ENCODE peak calls at places on chromosome 18, in five cellular contexts. S is T-helper 2 cell, O is SK-N-DZ, B is left colon, X is aorta. U is an unnamed sample.

GRCh38 chr18:24397131-24397693 is 412 bp downstream of the OSBPL1A start:
- DNase-seq in B (peak; percentile 52), O (peak; percentile 78), S (no peak), X (peak; percentile 78), U (peak; percentile 32)

GRCh38 chr18:46332956-46333355 is 228.8 kb downstream of the HAUS1 start:
- DNase-seq in O (peak; percentile 67), S (no peak), B (no peak), X (no peak), U (peak; percentile 26)

GRCh38 chr18:49666045-49666444 is 104.2 kb downstream of the LIPG start:
- DNase-seq in X (no peak), B (no peak), S (no peak), O (peak; percentile 38), U (no peak)

GRCh38 chr18:13222371-13223281 is 4.1 kb downstream of the LDLRAD4 start:
- DNase-seq in X (peak; percentile 89), O (peak; percentile 84), S (no peak), B (peak; percentile 72), U (no peak)

GRCh38 chr18:55405655-55406373 is 182.2 kb downstream of the TCF4 start:
- DNase-seq in S (no peak), X (peak; percentile 91), O (peak; percentile 54), B (peak; percentile 43), U (no peak)

GRCh38 chr18:9951022-9951859 is 37.4 kb downstream of the VAPA start:
- DNase-seq in X (no peak), O (peak; percentile 63), S (no peak), B (no peak), U (no peak)

GRCh38 chr18:55515946-55516710 is 71.9 kb downstream of the TCF4 start:
- DNase-seq in O (no peak), S (no peak), B (no peak), X (no peak), U (no peak)

GRCh38 chr18:75473316-75473715 is 45.8 kb upstream of the SMIM21 start:
- DNase-seq in O (no peak), B (no peak), X (no peak), S (no peak), U (no peak)

GRCh38 chr18:31204169-31204568 is 41.5 kb upstream of the DSC1 start:
- DNase-seq in S (no peak), O (no peak), B (no peak), X (no peak), U (no peak)

GRCh38 chr18:35620765-35621164 is 39.2 kb downstream of the GALNT1 start:
- DNase-seq in O (no peak), X (no peak), B (peak; percentile 27), S (no peak), U (no peak)

GRCh38 chr18:74050807-74051206 is 96.8 kb downstream of the FBXO15 start:
- DNase-seq in B (no peak), S (no peak), O (no peak), X (no peak), U (no peak)

GRCh38 chr18:11849845-11850747 is 1.1 kb upstream of the CHMP1B start:
- DNase-seq in O (peak; percentile 40), S (peak; percentile 62), B (peak; percentile 63), X (peak; percentile 86), U (peak; percentile 52)

GRCh38 chr18:42211201-42211600 is 256.2 kb downstream of the PIK3C3 start:
- DNase-seq in O (no peak), S (no peak), X (no peak), B (no peak), U (no peak)

GRCh38 chr18:75393721-75394120 is 33.8 kb downstream of the SMIM21 start:
- DNase-seq in B (no peak), S (no peak), X (no peak), O (no peak), U (no peak)

GRCh38 chr18:80033181-80034067 is 810 bp upstream of the RBFA start:
- DNase-seq in X (no peak), O (peak; percentile 98), S (peak; percentile 69), B (peak; percentile 89), U (no peak)

GRCh38 chr18:67517224-67517765 is 775 bp upstream of the DSEL start:
- DNase-seq in S (no peak), O (peak; percentile 27), X (peak; percentile 53), B (peak; percentile 22), U (no peak)

GRCh38 chr18:48569915-48570264 is 31.1 kb downstream of the CTIF start:
- DNase-seq in S (no peak), B (no peak), X (no peak), O (no peak), U (no peak)

GRCh38 chr18:80112623-80113248 is 3.7 kb downstream of the ADNP2 start:
- DNase-seq in B (no peak), S (no peak), O (peak; percentile 57), X (no peak), U (no peak)

GRCh38 chr18:10515456-10515855 is 10.4 kb upstream of the NAPG start:
- DNase-seq in S (no peak), O (no peak), X (no peak), B (no peak), U (no peak)

GRCh38 chr18:43526436-43527150 is 249.3 kb upstream of the SYT4 start:
- DNase-seq in X (no peak), S (no peak), B (no peak), O (no peak), U (no peak)

GRCh38 chr18:36372902-36373301 is 75.4 kb downstream of the FHOD3 start:
- DNase-seq in X (no peak), B (no peak), O (no peak), S (no peak), U (no peak)

GRCh38 chr18:31241900-31242409 is 76.0 kb upstream of the DSG1 start:
- DNase-seq in S (no peak), X (no peak), B (peak; percentile 74), O (no peak), U (no peak)

GRCh38 chr18:45920367-45920766 is 46.8 kb downstream of the EPG5 start:
- DNase-seq in X (peak; percentile 90), S (no peak), B (peak; percentile 81), O (no peak), U (no peak)

GRCh38 chr18:72502671-72503431 is 41.3 kb downstream of the CBLN2 start:
- DNase-seq in S (no peak), X (no peak), O (no peak), B (no peak), U (no peak)

GRCh38 chr18:74419761-74420160 is 37.3 kb downstream of the DIPK1C start:
- DNase-seq in X (no peak), S (no peak), O (no peak), B (no peak), U (no peak)

GRCh38 chr18:21548647-21549046 is 51.9 kb downstream of the ESCO1 start:
- DNase-seq in X (no peak), S (no peak), O (no peak), B (no peak), U (no peak)

GRCh38 chr18:28961669-28962228 is 784.8 kb upstream of the CDH2 start:
- DNase-seq in X (no peak), S (no peak), B (no peak), O (peak; percentile 51), U (no peak)

GRCh38 chr18:5895886-5896740 is 791 bp upstream of the TMEM200C start:
- DNase-seq in S (no peak), O (peak; percentile 31), X (peak; percentile 44), B (peak; percentile 9), U (no peak)

GRCh38 chr18:36335476-36336279 is 38.2 kb downstream of the FHOD3 start:
- DNase-seq in B (no peak), X (no peak), S (no peak), O (no peak), U (no peak)

GRCh38 chr18:42274488-42275137 is 319.6 kb downstream of the PIK3C3 start:
- DNase-seq in S (no peak), X (no peak), B (no peak), O (peak; percentile 64), U (no peak)

U was measured in activated CD4-positive, alpha-beta memory T cell treated with anti-CD3 and anti-CD28 coated beads, Interleukin-2, amount 10 ng/mL, durations not matched to agents 7 days and 5 days.